ENCODE peak calls at places on chromosomes 12 and 14, in six cellular contexts. V is progenitor cell of endocrine pancreas, L is mesothelial cell of epicardium, S is GM10248, Y is lower lobe of right lung, M is heart left ventricle. Q is an unnamed sample.

GRCh38 chr12:114750905-114751304 is 66.9 kb upstream of the TBX3 start:
- DNase-seq in Y (no peak), L (no peak), M (no peak), V (no peak), S (no peak), Q (no peak)

GRCh38 chr14:87175175-87175574 is 817.8 kb downstream of the GALC start:
- DNase-seq in L (no peak), V (no peak), S (no peak), M (no peak), Y (no peak), Q (no peak)

GRCh38 chr12:77746108-77746507 is 84.6 kb upstream of the NAV3 start:
- DNase-seq in L (no peak), V (no peak), Y (no peak), M (no peak), S (peak), Q (peak)

GRCh38 chr14:91963465-91963864 is 16.0 kb upstream of the FBLN5 start:
- DNase-seq in V (no peak), M (no peak), Y (no peak), S (no peak), L (no peak), Q (no peak)

GRCh38 chr12:979355-979754 is 11.7 kb upstream of the ERC1 start:
- DNase-seq in L (no peak), S (no peak), Y (no peak), V (no peak), M (no peak), Q (no peak)

GRCh38 chr12:1814266-1814665 is 6.1 kb upstream of the LRTM2 start:
- DNase-seq in M (no peak), L (no peak), S (no peak), Y (no peak), V (no peak), Q (no peak)

GRCh38 chr14:81406863-81407262 is 6.7 kb upstream of the STON2 start:
- DNase-seq in Y (no peak), M (no peak), V (no peak), L (no peak), S (no peak), Q (no peak)

GRCh38 chr12:131129839-131130238 is 176.1 kb downstream of the ADGRD1 start:
- DNase-seq in S (no peak), Y (no peak), V (no peak), M (no peak), L (peak), Q (no peak)

GRCh38 chr12:6866163-6866919 is 990 bp upstream of the TPI1 start:
- DNase-seq in S (no peak), L (no peak), V (no peak), Y (no peak), M (no peak), Q (no peak)

GRCh38 chr14:95727084-95727700 is 13.3 kb upstream of the TCL1A start:
- DNase-seq in Y (no peak), S (no peak), M (no peak), V (no peak), L (no peak), Q (no peak)

GRCh38 chr12:6788972-6789905 is at the start of gene CD4:
- DNase-seq in M (peak), L (no peak), Y (peak), V (no peak), S (no peak), Q (no peak)

GRCh38 chr12:108730337-108731104 is 797 bp downstream of the CORO1C start:
- DNase-seq in M (peak), Y (peak), S (peak), L (peak), V (peak), Q (peak)

GRCh38 chr12:117850048-117850447 is 118.7 kb downstream of the KSR2 start:
- DNase-seq in V (peak), L (peak), M (no peak), S (peak), Y (no peak), Q (peak)

GRCh38 chr14:59463773-59464650 is 1.2 kb downstream of the GPR135 start:
- DNase-seq in M (peak), V (peak), S (peak), Y (peak), L (peak), Q (no peak)

GRCh38 chr12:56645201-56645716 is 525 bp downstream of the ATP5F1B start:
- DNase-seq in S (no peak), L (no peak), M (no peak), Y (no peak), V (peak), Q (no peak)
- TF ChIP-seq CTCF in S (no peak), L (no peak), M (no peak), Y (no peak), V (peak), Q (no peak)

GRCh38 chr12:46383654-46384450 is 11.3 kb upstream of the SLC38A2 start:
- DNase-seq in Y (peak), S (peak), L (peak), V (no peak), M (peak), Q (peak)
- TF ChIP-seq CTCF in Y (peak), S (peak), L (no peak), V (no peak), M (no peak), Q (no peak)

DNA sequence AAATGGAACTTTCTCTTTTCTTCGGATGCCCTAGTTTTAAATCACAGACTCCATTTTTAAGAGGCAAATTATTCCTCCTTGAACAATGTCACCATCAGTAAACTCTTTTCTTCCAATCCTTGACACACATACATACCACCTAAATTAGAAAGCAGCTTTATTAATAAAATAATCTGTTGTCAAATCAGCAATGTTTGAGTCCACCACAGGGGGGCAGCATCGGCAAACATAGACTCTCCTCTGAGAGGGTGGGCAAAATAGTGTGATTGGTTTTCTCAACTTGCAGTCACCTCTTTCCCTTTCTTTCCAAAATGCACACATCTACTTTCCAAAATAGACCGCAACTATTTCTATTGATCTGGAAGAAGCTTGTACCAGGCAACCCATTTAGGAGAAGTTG is 438.4 kb upstream of the OR4E1 start:
- DNase-seq in S (peak), Y (no peak), V (peak), L (no peak), M (no peak), Q (peak)
- TF ChIP-seq CTCF in S (peak), Y (peak), V (peak), L (peak), M (peak), Q (peak)

GRCh38 chr12:104999347-104999685 is 13.2 kb downstream of the NOPCHAP1 start:
- DNase-seq in S (no peak), M (no peak), L (no peak), Y (no peak), V (no peak), Q (no peak)

GRCh38 chr12:104994301-104994700 is 8.2 kb downstream of the NOPCHAP1 start:
- DNase-seq in Y (no peak), S (no peak), V (no peak), L (no peak), M (no peak), Q (no peak)

DNA sequence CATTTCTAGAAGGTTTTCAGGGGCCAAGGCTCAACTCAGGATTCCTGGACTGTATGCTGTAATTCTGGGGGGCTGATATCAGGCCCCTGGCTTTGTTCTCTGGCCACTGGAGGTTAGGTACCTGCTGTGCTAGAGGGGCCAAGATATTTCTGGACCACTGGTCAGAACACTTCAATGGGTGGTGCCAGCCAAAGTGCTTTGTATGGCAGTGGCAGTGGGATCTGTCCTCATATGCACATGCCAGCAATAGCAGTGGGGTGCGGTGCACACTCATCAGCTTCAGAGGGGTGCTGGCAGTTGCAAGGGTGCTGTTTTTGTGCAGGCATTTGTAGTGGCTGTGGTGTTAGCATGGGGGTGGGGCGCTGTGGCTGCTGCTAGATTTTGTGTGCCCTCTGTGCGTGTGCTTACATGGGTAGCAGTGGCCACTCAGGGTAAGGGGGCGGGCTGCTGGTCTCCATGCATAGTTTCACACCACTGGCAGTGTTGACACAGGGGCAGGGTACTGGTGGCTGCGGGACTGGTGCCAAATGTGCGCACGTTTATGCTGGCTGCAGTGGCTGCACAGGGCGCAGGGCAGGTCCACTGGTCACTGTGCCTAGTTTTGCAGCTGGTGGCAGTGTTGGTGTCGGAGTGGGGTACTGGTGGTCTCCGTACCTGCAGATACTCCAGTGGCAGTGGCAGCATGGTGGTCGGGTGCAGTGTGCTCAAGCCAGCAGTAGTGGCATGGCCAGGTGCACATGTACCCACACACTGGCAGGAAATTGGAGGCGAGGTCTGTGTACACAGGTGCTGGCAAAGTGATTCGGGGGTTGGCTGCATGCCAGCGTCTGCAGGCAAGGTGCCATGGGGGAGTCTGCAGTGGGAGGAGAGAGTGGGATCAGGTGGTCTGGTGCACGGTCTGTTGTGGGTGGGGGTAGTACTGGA is 12.6 kb downstream of the NOPCHAP1 start:
- DNase-seq in M (no peak), V (no peak), S (no peak), L (no peak), Y (peak), Q (peak)
- TF ChIP-seq CTCF in M (no peak), V (no peak), S (no peak), L (no peak), Y (no peak), Q (no peak)

GRCh38 chr14:72917420-72917819 is 8.8 kb upstream of the DCAF4 start:
- DNase-seq in M (no peak), V (no peak), Y (no peak), L (no peak), S (no peak), Q (no peak)

GRCh38 chr14:72916174-72916573 is 10.1 kb upstream of the DCAF4 start:
- DNase-seq in Y (no peak), M (no peak), S (no peak), L (no peak), V (no peak), Q (no peak)

GRCh38 chr14:72921396-72921795 is 4.9 kb upstream of the DCAF4 start:
- DNase-seq in M (no peak), L (no peak), S (no peak), V (no peak), Y (no peak), Q (no peak)

GRCh38 chr14:72924332-72924731 is 1.9 kb upstream of the DCAF4 start:
- DNase-seq in V (no peak), M (peak), L (no peak), S (no peak), Y (peak), Q (peak)

GRCh38 chr14:72920008-72920407 is 6.3 kb upstream of the DCAF4 start:
- DNase-seq in L (no peak), S (no peak), V (no peak), M (no peak), Y (no peak), Q (no peak)
- TF ChIP-seq CTCF in L (no peak), S (no peak), V (no peak), M (no peak), Y (no peak), Q (no peak)

GRCh38 chr14:23093993-23094665 is 807 bp downstream of the ACIN1 start:
- DNase-seq in V (no peak), Y (no peak), S (no peak), M (no peak), L (no peak), Q (no peak)
- TF ChIP-seq CTCF in V (peak), Y (no peak), S (peak), M (no peak), L (no peak), Q (no peak)

GRCh38 chr12:92899388-92900001 is 29.6 kb downstream of the EEA1 start:
- DNase-seq in S (no peak), Y (no peak), V (no peak), L (no peak), M (peak), Q (no peak)
- TF ChIP-seq CTCF in S (no peak), Y (no peak), V (no peak), L (no peak), M (no peak), Q (no peak)

DNA sequence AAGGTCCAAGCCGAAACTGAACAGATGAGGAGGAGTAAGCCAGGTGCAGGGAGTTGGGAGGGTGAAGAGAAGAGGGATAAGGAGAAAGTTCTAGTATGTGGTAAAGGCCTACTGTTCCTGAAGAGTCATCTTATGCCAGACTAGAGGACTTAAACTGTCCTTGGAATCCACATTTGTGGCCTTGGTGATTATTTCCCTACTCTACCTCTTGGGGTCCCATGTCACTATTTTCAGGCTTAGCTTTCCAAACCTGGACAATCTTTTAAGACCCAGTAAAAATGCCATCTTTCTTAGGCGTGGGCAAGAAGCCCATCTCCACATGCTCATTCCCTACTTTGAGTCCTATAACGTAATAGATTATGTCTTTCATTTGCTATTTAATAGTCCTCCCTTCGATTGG is 40.1 kb upstream of the CRY1 start:
- DNase-seq in L (no peak), V (no peak), M (no peak), S (no peak), Y (no peak), Q (no peak)
- TF ChIP-seq CTCF in L (no peak), V (peak), M (no peak), S (no peak), Y (no peak), Q (no peak)

GRCh38 chr14:100900837-100901390 is 2.6 kb downstream of the RTL1 start:
- DNase-seq in L (peak), M (peak), Y (peak), V (peak), S (no peak), Q (peak)
- TF ChIP-seq CTCF in L (peak), M (no peak), Y (peak), V (peak), S (peak), Q (no peak)

GRCh38 chr14:106442857-106443256 is 916.5 kb downstream of the TMEM121 start:
- DNase-seq in M (no peak), S (peak), V (no peak), Y (no peak), L (no peak), Q (peak)
- TF ChIP-seq CTCF in M (no peak), S (peak), V (no peak), Y (peak), L (no peak), Q (no peak)